ENCODE peak calls at places on chromosomes 3 and 15, in five cellular contexts. V is ELR; C is endothelial cell of umbilical vein; O is CD8-positive, alpha-beta T cell; D is non-pigmented ciliary epithelial cell. F is an unnamed sample.
A peak's percentile ranks its signal among the peaks of the same experiment; 100 is the strongest.

GRCh38 chr3:122773856-122774535 is 19.6 kb downstream of the HSPBAP1 start:
- DNase-seq in V (no peak), C (no peak), O (no peak), D (no peak), F (no peak)

GRCh38 chr3:107512108-107512507 is 10.7 kb upstream of the BBX start:
- DNase-seq in C (no peak), V (peak; percentile 22), D (no peak), O (no peak), F (no peak)

GRCh38 chr15:65939901-65940617 is 70.8 kb downstream of the RAB11A start:
- DNase-seq in V (peak; percentile 82), O (no peak), C (peak; percentile 76), D (peak; percentile 72), F (peak; percentile 97)

GRCh38 chr15:84151205-84151931 is 84.2 kb upstream of the GOLGA6L4 start:
- DNase-seq in D (no peak), C (no peak), V (peak; percentile 1), O (no peak), F (no peak)

GRCh38 chr15:49645937-49646336 is 25.1 kb downstream of the DTWD1 start:
- DNase-seq in C (peak; percentile 24), O (no peak), V (peak; percentile 57), D (peak; percentile 79), F (peak; percentile 91)

GRCh38 chr3:159645874-159646273 is 342.8 kb upstream of the IL12A start:
- DNase-seq in O (no peak), D (no peak), C (no peak), V (peak; percentile 39), F (no peak)

GRCh38 chr3:129052675-129053074 is 7.9 kb upstream of the GP9 start:
- DNase-seq in C (peak; percentile 73), D (no peak), O (no peak), V (no peak), F (no peak)

GRCh38 chr15:41259546-41260189 is 28.6 kb downstream of the CHP1 start:
- DNase-seq in O (no peak), V (no peak), D (no peak), C (no peak), F (no peak)

GRCh38 chr3:156860873-156861272 is 34.7 kb downstream of the LEKR1 start:
- DNase-seq in V (no peak), O (no peak), D (no peak), C (no peak), F (peak; percentile 32)

GRCh38 chr3:186993940-186994670 is 63.8 kb downstream of the ST6GAL1 start:
- DNase-seq in V (no peak), O (no peak), C (no peak), D (no peak), F (no peak)

GRCh38 chr3:12301513-12301912 is 12.6 kb downstream of the PPARG start:
- DNase-seq in C (no peak), V (no peak), O (no peak), D (no peak), F (no peak)

GRCh38 chr15:68230157-68231100 is 901 bp upstream of the CLN6 start:
- DNase-seq in D (no peak), V (peak; percentile 46), O (no peak), C (peak; percentile 9), F (no peak)

GRCh38 chr15:74978503-74978902 is 16.9 kb upstream of the SCAMP5 start:
- DNase-seq in D (no peak), V (peak; percentile 50), C (no peak), O (peak; percentile 34), F (peak; percentile 18)

F was measured in bronchial epithelial cell.